ENCODE peak calls at places on chromosomes 4 and X, in eight cellular contexts. P, E, A, T, K, G, Y and U are unnamed samples.

GRCh38 chrX:48493890-48494364 is 14.9 kb upstream of the PORCN start:
- DNase-seq in E (peak), Y (peak), G (peak), P (peak), K (no peak), T (no peak), A (no peak), U (no peak)

GRCh38 chr4:98794565-98795205 is 134.2 kb downstream of the EIF4E start:
- DNase-seq in G (peak), Y (peak), E (peak), A (no peak), K (no peak), T (peak), P (peak), U (no peak)

GRCh38 chrX:32451954-32452518 is 759.3 kb downstream of the DMD start:
- DNase-seq in T (no peak), Y (no peak), E (no peak), P (no peak), G (no peak), K (no peak), A (no peak), U (no peak)

GRCh38 chr4:3073158-3074077 is 920 bp downstream of the HTT-AS start:
- DNase-seq in G (no peak), P (no peak), Y (no peak), A (no peak), T (no peak), K (no peak), E (no peak), U (no peak)

GRCh38 chr4:186765138-186765537 is 41.5 kb upstream of the FAT1 start:
- DNase-seq in K (no peak), G (peak), T (no peak), A (no peak), E (peak), Y (peak), P (peak), U (no peak)

GRCh38 chr4:3530663-3531254 is 1.5 kb downstream of the LRPAP1 start:
- DNase-seq in P (no peak), K (no peak), G (no peak), E (no peak), A (no peak), T (no peak), Y (no peak), U (no peak)

GRCh38 chr4:141329174-141329569 is 108.5 kb downstream of the ZNF330 start:
- DNase-seq in A (no peak), E (peak), G (peak), Y (peak), T (peak), P (peak), K (no peak), U (no peak)

GRCh38 chrX:47228550-47229270 is 4.1 kb upstream of the USP11 start:
- DNase-seq in K (no peak), E (no peak), P (no peak), T (no peak), Y (no peak), G (no peak), A (no peak), U (no peak)

GRCh38 chr4:106587558-106587957 is 219.0 kb upstream of the GIMD1 start:
- DNase-seq in T (peak), P (peak), A (no peak), K (no peak), E (peak), Y (peak), G (peak), U (no peak)

GRCh38 chr4:113406723-113407016 is 354.9 kb downstream of the CAMK2D start:
- DNase-seq in T (peak), K (no peak), E (no peak), Y (no peak), P (no peak), G (no peak), A (no peak), U (no peak)

GRCh38 chrX:29518100-29518499 is 697.3 kb upstream of the MAGEB2 start:
- DNase-seq in Y (no peak), T (no peak), P (no peak), E (no peak), K (no peak), A (no peak), G (no peak), U (no peak)

GRCh38 chr4:80916770-80917169 is 113.7 kb upstream of the BMP3 start:
- DNase-seq in Y (no peak), G (no peak), P (no peak), E (no peak), A (no peak), T (no peak), K (no peak), U (no peak)

GRCh38 chr4:33864290-33864859 is 2379.9 kb downstream of the ARAP2 start:
- DNase-seq in A (no peak), E (no peak), Y (no peak), T (no peak), P (no peak), G (no peak), K (no peak), U (no peak)

GRCh38 chrX:48003367-48003757 is 427 bp downstream of the ZNF182 start:
- DNase-seq in T (no peak), K (no peak), A (no peak), G (no peak), P (no peak), Y (no peak), E (no peak), U (peak)

GRCh38 chr4:82123934-82124333 is 249.9 kb downstream of the HNRNPD start:
- DNase-seq in T (no peak), A (no peak), E (no peak), Y (no peak), K (no peak), P (no peak), G (no peak), U (no peak)

GRCh38 chr4:46329118-46329976 is 60.6 kb downstream of the GABRA2 start:
- DNase-seq in P (peak), G (no peak), E (peak), T (peak), K (no peak), A (no peak), Y (peak), U (peak)
- TF ChIP-seq CTCF in P (no peak), G (no peak), E (peak), T (no peak), K (no peak), A (no peak), Y (peak), U (peak)

GRCh38 chr4:128957459-128957858 is 135.9 kb downstream of the SCLT1 start:
- DNase-seq in T (no peak), K (no peak), Y (no peak), E (no peak), A (no peak), P (no peak), G (no peak), U (no peak)

GRCh38 chr4:128955751-128956150 is 137.6 kb downstream of the SCLT1 start:
- DNase-seq in G (no peak), Y (no peak), K (no peak), T (no peak), E (no peak), P (no peak), A (no peak), U (no peak)

GRCh38 chr4:128958194-128958593 is 135.1 kb downstream of the SCLT1 start:
- DNase-seq in K (no peak), G (no peak), E (peak), P (no peak), T (no peak), Y (peak), A (no peak), U (no peak)

GRCh38 chr4:128961405-128961804 is 131.9 kb downstream of the SCLT1 start:
- DNase-seq in K (no peak), A (no peak), E (no peak), P (no peak), Y (no peak), T (no peak), G (no peak), U (no peak)
- TF ChIP-seq CTCF in K (no peak), A (no peak), E (no peak), P (no peak), Y (no peak), T (no peak), G (no peak), U (no peak)

GRCh38 chr4:132592340-132592739 is 556.8 kb upstream of the PCDH10 start:
- DNase-seq in P (no peak), K (no peak), Y (no peak), T (no peak), E (no peak), G (no peak), A (no peak), U (no peak)
- TF ChIP-seq CTCF in P (no peak), K (no peak), Y (no peak), T (no peak), E (no peak), G (no peak), A (no peak), U (no peak)

GRCh38 chrX:137198040-137198439 is 164.2 kb upstream of the GPR101 start:
- DNase-seq in P (no peak), E (no peak), T (peak), G (no peak), Y (no peak), K (no peak), A (no peak), U (no peak)

GRCh38 chrX:137194164-137194563 is 160.4 kb upstream of the GPR101 start:
- DNase-seq in G (no peak), A (no peak), P (no peak), E (peak), T (peak), Y (peak), K (no peak), U (peak)

GRCh38 chrX:137195296-137195695 is 161.5 kb upstream of the GPR101 start:
- DNase-seq in G (no peak), Y (no peak), K (no peak), P (no peak), T (no peak), A (no peak), E (no peak), U (no peak)

DNA sequence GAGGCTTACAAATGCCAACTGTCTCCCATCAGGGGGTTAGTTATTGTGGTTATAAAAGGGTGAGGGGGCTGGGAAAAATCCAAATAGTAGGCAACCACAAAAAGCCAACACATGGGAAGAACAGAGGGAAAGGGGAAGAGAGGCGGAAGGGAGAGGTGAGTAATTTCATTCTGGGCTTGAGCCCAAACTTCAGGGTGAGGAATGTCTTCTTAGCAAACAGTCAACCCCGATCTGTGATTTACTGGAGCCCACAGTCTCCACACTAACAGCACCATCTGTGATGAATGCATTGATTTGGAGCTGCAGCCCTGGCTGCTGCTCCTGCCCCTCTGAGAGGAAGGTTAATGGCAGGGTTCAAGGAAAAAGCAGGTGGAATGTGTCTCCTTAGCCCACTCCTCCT is 162.2 kb upstream of the GPR101 start:
- DNase-seq in Y (no peak), E (peak), G (no peak), T (peak), A (no peak), P (peak), K (no peak), U (no peak)
- TF ChIP-seq CTCF in Y (no peak), E (no peak), G (no peak), T (no peak), A (no peak), P (no peak), K (no peak), U (no peak)